ENCODE peak calls at places on chromosomes 3 and 15, in nine cellular contexts. X is vagina, N is HCT116, Z is stomach, M is A549, F is heart left ventricle, O is gastrocnemius medialis, A is NB4, E is body of pancreas. Y is an unnamed sample.

GRCh38 chr15:98946301-98947255 is 61.0 kb downstream of the PGPEP1L start:
- DNase-seq in M (no peak), A (no peak), N (no peak), F (peak), Z (no peak), E (peak), X (no peak), O (peak), Y (no peak)

GRCh38 chr15:60362318-60363023 is 35.3 kb downstream of the ANXA2 start:
- DNase-seq in Z (no peak), E (no peak), M (peak), A (peak), N (no peak), F (no peak), O (peak), X (no peak), Y (no peak)

GRCh38 chr15:55108448-55108847 is 88.3 kb downstream of the RSL24D1 start:
- DNase-seq in X (no peak), A (no peak), F (no peak), E (no peak), O (no peak), Z (no peak), N (no peak), M (no peak), Y (no peak)

GRCh38 chr3:18370672-18371071 is 54.5 kb downstream of the SATB1 start:
- DNase-seq in M (no peak), O (no peak), A (no peak), E (no peak), Z (no peak), N (no peak), F (no peak), X (no peak), Y (no peak)

GRCh38 chr15:64897345-64897985 is 14.2 kb upstream of the ANKDD1A start:
- DNase-seq in E (peak), A (peak), M (no peak), N (no peak), X (no peak), Z (peak), F (peak), O (peak), Y (peak)

GRCh38 chr3:18234717-18235335 is 190.3 kb downstream of the SATB1 start:
- DNase-seq in M (no peak), E (no peak), X (no peak), F (peak), Z (no peak), N (no peak), A (no peak), O (no peak), Y (no peak)

GRCh38 chr3:42659451-42660130 is 6.1 kb downstream of the ZBTB47 start:
- DNase-seq in X (no peak), Z (no peak), N (no peak), O (no peak), M (no peak), E (no peak), A (no peak), F (peak), Y (no peak)

GRCh38 chr3:73459711-73460110 is 165.0 kb downstream of the PDZRN3 start:
- DNase-seq in O (no peak), Z (no peak), F (no peak), M (no peak), N (no peak), X (no peak), E (no peak), A (no peak), Y (no peak)

GRCh38 chr15:47718474-47719440 is 1.5 kb downstream of the SEMA6D start:
- DNase-seq in F (peak), O (peak), N (no peak), X (no peak), E (peak), Z (no peak), A (no peak), M (no peak), Y (no peak)

GRCh38 chr15:74402873-74403589 is 30.7 kb downstream of the SEMA7A start:
- DNase-seq in F (no peak), O (no peak), A (peak), M (no peak), X (no peak), Z (peak), N (no peak), E (peak), Y (no peak)

GRCh38 chr15:42911058-42911592 is 9.5 kb downstream of the TTBK2 start:
- DNase-seq in N (no peak), A (no peak), F (no peak), O (no peak), E (no peak), X (no peak), M (no peak), Z (no peak), Y (no peak)

GRCh38 chr3:196108075-196108743 is 26.3 kb upstream of the TFRC start:
- DNase-seq in F (no peak), N (no peak), E (no peak), O (peak), X (no peak), M (no peak), Z (peak), A (no peak), Y (peak)

DNA sequence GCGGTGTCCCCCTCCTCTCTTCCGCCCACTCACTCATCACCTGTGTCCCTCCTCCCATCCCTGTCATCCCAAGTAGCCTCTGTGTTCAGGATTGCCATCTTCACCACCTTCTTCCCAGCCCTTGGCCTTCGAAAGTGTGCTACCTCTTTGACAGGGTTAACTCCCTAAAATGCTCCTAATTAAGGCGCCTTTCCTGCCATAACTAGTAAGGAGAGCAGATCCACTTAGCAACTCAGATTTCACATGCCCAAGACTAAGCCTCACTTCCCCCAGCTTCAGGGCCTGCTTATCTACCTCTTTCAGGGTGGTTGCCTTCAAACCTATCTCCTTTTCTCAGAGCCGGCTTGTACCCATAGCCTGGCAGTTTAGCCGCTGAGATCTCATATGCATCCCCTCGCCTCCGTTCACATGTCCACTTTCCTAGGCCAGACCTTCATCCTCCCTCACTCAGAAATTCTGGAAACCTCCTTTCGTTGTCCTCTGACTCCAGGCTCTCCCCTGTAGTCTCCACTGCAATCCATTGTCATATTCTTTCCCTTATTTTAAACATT is 953 bp upstream of the FSTL1 start:
- DNase-seq in A (no peak), N (no peak), Z (no peak), E (no peak), O (no peak), X (no peak), F (no peak), M (no peak), Y (no peak)
- H3K4me3 ChIP-seq in A (no peak), N (no peak), Z (peak), E (no peak), O (peak), X (peak), F (peak), M (no peak), Y (no peak)

GRCh38 chr3:51955893-51956770 is 951 bp downstream of the GPR62 start:
- DNase-seq in M (no peak), A (peak), F (peak), E (peak), N (no peak), X (no peak), O (peak), Z (peak), Y (no peak)
- TF ChIP-seq CTCF in M (no peak), A (peak), F (peak), E (no peak), N (peak), X (no peak), O (peak), Z (peak), Y (no peak)

GRCh38 chr3:149577801-149578200 is 80.0 kb downstream of the WWTR1 start:
- DNase-seq in O (no peak), A (no peak), X (no peak), F (no peak), M (no peak), N (no peak), Z (no peak), E (no peak), Y (no peak)
- TF ChIP-seq POLR2A in O (no peak), A (no peak), X (no peak), F (no peak), M (no peak), N (no peak), Z (no peak), E (no peak), Y (no peak)

GRCh38 chr3:108462899-108463298 is 47.5 kb downstream of the MYH15 start:
- DNase-seq in N (no peak), Z (no peak), O (no peak), A (no peak), F (no peak), M (no peak), X (no peak), E (no peak), Y (no peak)

GRCh38 chr3:108459225-108459624 is 51.2 kb downstream of the MYH15 start:
- DNase-seq in O (no peak), X (no peak), M (no peak), E (no peak), Z (no peak), N (no peak), A (no peak), F (no peak), Y (no peak)

GRCh38 chr3:108461641-108462040 is 48.8 kb downstream of the MYH15 start:
- DNase-seq in M (no peak), Z (no peak), A (no peak), O (no peak), X (no peak), E (no peak), F (no peak), N (no peak), Y (no peak)
- H3K4me3 ChIP-seq in M (no peak), Z (no peak), A (no peak), O (no peak), X (no peak), E (no peak), F (no peak), N (no peak), Y (no peak)

GRCh38 chr3:8500208-8500961 is 1.2 kb upstream of the LMCD1 start:
- DNase-seq in Z (peak), N (no peak), A (no peak), X (no peak), M (peak), F (no peak), E (peak), O (no peak), Y (no peak)
- TF ChIP-seq CTCF in Z (no peak), N (no peak), A (no peak), X (no peak), M (no peak), F (no peak), E (no peak), O (no peak), Y (no peak)

DNA sequence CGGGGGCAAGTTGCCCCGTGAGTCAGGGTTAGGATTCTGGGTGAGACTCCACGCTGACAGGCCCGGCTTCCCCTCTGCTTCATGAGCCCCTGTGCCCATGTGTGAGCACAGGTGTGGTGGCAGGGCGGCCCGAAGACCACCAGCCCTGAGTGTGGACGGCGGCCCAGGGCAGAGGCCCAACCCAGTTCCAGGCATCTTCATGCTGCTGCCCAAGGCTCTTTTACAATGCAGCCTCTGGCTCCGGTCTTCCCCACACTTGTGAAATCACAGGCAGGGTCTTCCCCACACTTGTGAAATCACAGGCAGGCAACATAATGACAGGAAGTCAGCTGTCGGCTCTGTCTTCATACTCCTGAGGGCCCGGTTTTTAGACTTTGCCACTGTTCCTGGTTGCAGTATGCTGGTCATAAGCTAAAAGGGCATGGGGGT is 78.8 kb downstream of the AAGAB start:
- DNase-seq in Z (no peak), O (peak), A (peak), N (no peak), M (no peak), X (no peak), F (no peak), E (peak), Y (peak)
- TF ChIP-seq POLR2A in Z (no peak), O (peak), A (no peak), N (no peak), M (no peak), X (no peak), F (no peak), E (no peak), Y (no peak)

GRCh38 chr15:101187820-101188516 is 63.9 kb downstream of the CHSY1 start:
- DNase-seq in A (no peak), M (no peak), O (no peak), Z (no peak), F (peak), X (no peak), E (peak), N (no peak), Y (no peak)

GRCh38 chr15:101189708-101190107 is 62.1 kb downstream of the CHSY1 start:
- DNase-seq in O (no peak), M (no peak), X (no peak), A (no peak), E (no peak), N (no peak), F (peak), Z (no peak), Y (no peak)

GRCh38 chr15:101190196-101190595 is 61.7 kb downstream of the CHSY1 start:
- DNase-seq in N (no peak), X (no peak), E (no peak), Z (no peak), F (no peak), M (no peak), A (no peak), O (no peak), Y (no peak)

GRCh38 chr15:101189341-101189679 is 62.5 kb downstream of the CHSY1 start:
- DNase-seq in Z (no peak), E (no peak), O (no peak), X (no peak), A (no peak), N (no peak), M (no peak), F (no peak), Y (no peak)

GRCh38 chr15:101188517-101189340 is 63.1 kb downstream of the CHSY1 start:
- DNase-seq in N (no peak), M (no peak), X (no peak), Z (peak), E (no peak), O (no peak), F (peak), A (no peak), Y (no peak)
- H3K4me3 ChIP-seq in N (no peak), M (no peak), X (peak), Z (peak), E (no peak), O (peak), F (peak), A (no peak), Y (no peak)

DNA sequence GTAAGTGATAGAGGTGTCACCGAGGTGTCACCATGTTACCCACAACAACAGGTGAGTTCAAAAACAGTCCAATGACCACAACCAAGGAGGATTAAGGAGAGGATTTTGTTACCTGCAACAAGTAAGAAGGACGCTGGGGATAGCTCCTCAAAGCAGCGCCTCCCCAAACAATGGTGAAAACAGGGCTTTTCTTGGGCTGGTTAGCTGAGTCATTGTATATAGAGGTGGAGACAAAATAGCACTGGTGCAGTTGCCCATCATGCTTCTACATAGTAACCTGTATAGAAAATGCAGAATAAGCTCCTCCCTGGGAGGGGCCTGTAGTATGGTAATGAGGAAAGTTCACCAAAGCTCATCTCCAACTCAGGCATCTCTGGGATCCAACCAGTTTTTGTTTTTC is 116.9 kb upstream of the EIF1B start:
- DNase-seq in Z (no peak), N (no peak), F (no peak), M (peak), E (no peak), A (no peak), X (no peak), O (no peak), Y (no peak)
- TF ChIP-seq CTCF in Z (no peak), N (no peak), F (no peak), M (no peak), E (no peak), A (no peak), X (no peak), O (no peak), Y (no peak)

DNA sequence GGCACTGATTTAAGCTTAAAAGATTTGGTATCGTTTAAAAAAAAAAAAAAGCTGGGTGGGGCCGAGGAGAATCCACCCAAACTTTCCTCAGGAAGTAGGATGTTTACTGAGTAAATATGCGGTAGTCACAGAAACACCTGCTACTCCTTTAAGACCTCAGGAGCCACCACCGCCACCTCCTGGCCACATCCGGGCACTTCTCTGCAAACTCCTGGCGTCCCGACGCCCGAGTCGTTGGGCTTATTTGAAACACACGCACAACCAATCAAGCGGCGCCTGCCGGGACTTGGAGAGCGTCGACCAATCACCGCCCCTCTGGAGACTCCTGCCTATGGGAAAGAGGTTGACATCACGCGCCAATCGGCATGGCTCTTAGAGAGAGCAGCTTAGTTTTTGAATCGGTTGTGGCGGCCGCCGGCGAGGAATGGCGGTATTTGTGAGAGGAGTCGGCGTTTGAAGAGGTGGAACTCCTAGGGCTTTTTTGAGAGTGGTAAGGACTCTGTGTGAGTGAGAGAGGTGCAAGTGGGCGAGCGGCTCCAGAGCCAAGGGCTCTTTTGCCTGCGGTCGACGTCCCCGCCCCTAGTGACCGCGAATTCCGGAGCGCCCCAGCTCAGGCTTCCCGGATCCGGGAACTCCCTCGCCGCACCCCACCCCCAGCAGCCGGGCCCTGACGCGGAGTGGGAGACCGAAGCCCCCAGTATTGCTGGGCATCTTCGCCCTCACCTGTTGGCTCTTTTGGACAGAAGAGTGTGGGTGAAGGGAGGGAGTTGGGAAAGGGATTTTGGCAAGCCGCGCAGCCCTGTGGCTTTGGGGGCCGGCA is at the start of gene ECT2:
- DNase-seq in F (peak), N (peak), M (peak), E (peak), O (peak), A (peak), X (peak), Z (peak), Y (peak)
- TF ChIP-seq POLR2A in F (no peak), N (no peak), M (peak), E (peak), O (no peak), A (peak), X (no peak), Z (no peak), Y (no peak)

Y was measured in lower leg skin.